ENCODE peak calls at places on chromosomes 6 and 20, in six cellular contexts. L is aorta, B is testis, P is spleen, U is prostate gland, J is adrenal gland. V is an unnamed sample. For H3K4me1, the result is how much of the 10 kb centered on the place peaks cover.

GRCh38 chr6:148419430-148419829 is 76.8 kb downstream of the SASH1 start:
- DNase-seq in U (no peak), B (no peak), L (no peak), P (no peak), J (no peak), V (no peak)

GRCh38 chr20:13800728-13801134 is 15.9 kb downstream of the NDUFAF5 start:
- DNase-seq in J (peak), L (peak), P (no peak), B (peak), U (peak), V (peak)

GRCh38 chr6:142030115-142030619 is 102.6 kb upstream of the GJE1 start:
- DNase-seq in P (no peak), L (no peak), B (no peak), J (no peak), U (no peak), V (no peak)

GRCh38 chr6:121940728-121941127 is 458.7 kb upstream of the HSF2 start:
- DNase-seq in B (no peak), J (no peak), L (no peak), U (no peak), P (no peak), V (no peak)

GRCh38 chr6:113732384-113732966 is 124.7 kb upstream of the MARCKS start:
- DNase-seq in L (no peak), B (peak), P (no peak), J (no peak), U (no peak), V (no peak)

GRCh38 chr6:80789912-80790635 is 683.6 kb downstream of the BCKDHB start:
- DNase-seq in L (no peak), P (no peak), B (no peak), J (no peak), U (no peak), V (no peak)

GRCh38 chr6:15363523-15364400 is 117.9 kb downstream of the JARID2 start:
- DNase-seq in U (no peak), P (no peak), J (no peak), L (no peak), B (no peak), V (no peak)

GRCh38 chr6:49551866-49552129 is 1.3 kb downstream of the C6orf141 start:
- DNase-seq in U (no peak), L (no peak), P (no peak), J (no peak), B (no peak), V (no peak)

GRCh38 chr20:57437672-57438330 is 46.6 kb downstream of the RBM38 start:
- DNase-seq in B (no peak), P (peak), L (peak), J (no peak), U (no peak), V (no peak)

GRCh38 chr20:48788486-48789072 is 39.2 kb downstream of the PREX1 start:
- DNase-seq in U (no peak), B (no peak), J (no peak), L (no peak), P (peak), V (no peak)

GRCh38 chr6:110874880-110875547 is 429 bp downstream of the AMD1 start:
- DNase-seq in J (peak), U (peak), L (peak), B (peak), P (peak), V (no peak)

GRCh38 chr20:53038328-53038727 is 66.2 kb downstream of the TSHZ2 start:
- DNase-seq in J (no peak), P (no peak), B (no peak), U (no peak), L (no peak), V (peak)

GRCh38 chr6:44666324-44666723 is 278.8 kb downstream of the CDC5L start:
- DNase-seq in B (no peak), L (no peak), P (no peak), J (no peak), U (no peak), V (no peak)
- H3K4me1 ChIP-seq in B (under half), L (under half), P (under half), J (under half), U (under half), V (under half)

GRCh38 chr20:31678389-31679356 is 41.0 kb downstream of the COX4I2 start:
- DNase-seq in L (peak), U (no peak), P (no peak), J (peak), B (peak), V (no peak)

GRCh38 chr20:31676534-31677030 is 38.9 kb downstream of the COX4I2 start:
- DNase-seq in L (peak), J (no peak), U (no peak), B (no peak), P (no peak), V (no peak)

GRCh38 chr20:31679357-31680285 is 41.9 kb downstream of the COX4I2 start:
- DNase-seq in P (no peak), U (peak), B (no peak), L (peak), J (no peak), V (no peak)

GRCh38 chr20:31675828-31676533 is 38.3 kb downstream of the COX4I2 start:
- DNase-seq in B (peak), L (no peak), P (peak), J (no peak), U (no peak), V (no peak)

DNA sequence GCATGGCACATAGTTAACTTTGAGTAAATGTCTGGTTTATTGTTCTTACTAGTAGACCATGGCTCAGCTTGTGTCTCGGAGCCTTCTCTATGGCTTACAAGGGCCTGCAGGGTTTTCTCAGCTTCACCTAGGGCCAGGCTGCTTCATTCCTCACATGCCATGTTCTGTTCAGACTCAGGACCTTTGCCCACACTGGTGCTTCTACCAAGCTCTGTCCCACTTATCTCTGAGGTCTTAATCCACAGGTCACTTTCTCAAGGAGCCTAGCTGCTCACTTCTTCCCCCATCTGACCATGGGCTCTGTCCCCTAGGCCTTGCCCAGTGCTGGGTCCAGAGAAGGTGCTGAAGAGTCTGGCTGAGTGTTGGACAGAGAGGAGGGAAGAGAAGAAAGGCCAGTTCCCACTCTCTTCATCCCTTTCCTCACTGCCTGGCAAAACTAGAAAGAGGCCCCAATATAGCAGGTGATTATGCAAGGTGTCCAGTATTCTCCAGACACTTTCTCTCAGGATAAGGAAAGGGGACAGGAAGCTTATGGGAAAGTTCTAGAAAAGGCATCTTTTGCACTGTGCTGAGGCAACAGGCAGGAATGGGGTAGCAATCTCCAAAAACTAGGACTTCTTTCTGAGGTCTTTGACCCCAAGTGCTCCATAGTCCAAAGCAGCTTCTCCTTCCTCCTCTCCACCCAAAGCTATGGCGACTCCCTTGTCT is 40.0 kb downstream of the COX4I2 start:
- DNase-seq in L (peak), U (no peak), B (no peak), P (no peak), J (no peak), V (no peak)
- H3K4me1 ChIP-seq in L (under half), U (under half), B (half or more), P (half or more), J (half or more), V (half or more)

GRCh38 chr6:34697904-34698557 is 1.5 kb upstream of the ILRUN start:
- DNase-seq in J (no peak), L (no peak), U (no peak), P (no peak), B (no peak), V (no peak)

GRCh38 chr6:34705241-34705640 is 8.7 kb upstream of the ILRUN start:
- DNase-seq in P (no peak), J (no peak), B (no peak), U (no peak), L (no peak), V (no peak)

GRCh38 chr6:34697544-34697836 is 923 bp upstream of the ILRUN start:
- DNase-seq in L (no peak), P (no peak), J (no peak), B (no peak), U (no peak), V (no peak)

GRCh38 chr6:34696739-34697543 is at the start of gene ILRUN:
- DNase-seq in J (peak), B (peak), P (peak), U (peak), L (peak), V (peak)

GRCh38 chr6:34701199-34701598 is 4.6 kb upstream of the ILRUN start:
- DNase-seq in J (no peak), B (no peak), P (no peak), U (no peak), L (no peak), V (no peak)
- H3K4me1 ChIP-seq in J (under half), B (under half), P (under half), U (under half), L (under half), V (under half)

GRCh38 chr6:124947821-124948451 is 14.3 kb upstream of the RNF217 start:
- DNase-seq in L (no peak), U (no peak), B (no peak), J (no peak), P (no peak), V (no peak)

GRCh38 chr6:124953808-124954207 is 8.4 kb upstream of the RNF217 start:
- DNase-seq in L (no peak), P (no peak), U (no peak), B (no peak), J (no peak), V (no peak)

GRCh38 chr6:124955108-124955851 is 7.0 kb upstream of the RNF217 start:
- DNase-seq in U (no peak), L (no peak), B (no peak), P (no peak), J (no peak), V (no peak)

DNA sequence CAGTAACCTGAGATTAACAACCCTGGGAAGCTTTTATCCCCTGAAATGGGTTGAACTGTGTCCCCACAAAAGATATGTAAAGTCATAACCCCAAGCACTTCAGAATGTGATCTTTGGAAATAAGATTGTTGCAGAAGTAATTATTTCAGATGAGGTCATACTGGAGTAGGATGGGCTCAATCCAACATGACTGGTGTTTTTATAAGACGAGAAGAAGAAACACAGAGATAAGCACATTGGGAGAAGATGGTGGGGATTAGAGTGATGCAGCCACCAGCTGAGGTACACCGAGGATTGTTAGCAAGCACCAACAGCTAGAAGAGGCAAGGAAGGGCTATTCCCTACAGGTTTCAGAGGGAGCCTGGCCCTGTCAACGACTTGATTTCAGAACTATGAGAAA is 12.5 kb upstream of the RNF217 start:
- DNase-seq in P (no peak), L (no peak), B (no peak), J (no peak), U (no peak), V (no peak)
- H3K4me1 ChIP-seq in P (under half), L (under half), B (under half), J (under half), U (under half), V (under half)

V was measured in esophagus muscularis mucosa.